ENCODE peak calls at places on chromosome 17, in nine cellular contexts. V is right atrium auricular region, P is thoracic aorta, Y is A673, T is psoas muscle, O is keratinocyte, Z is SK-N-SH, D is HCT116, E is heart right ventricle. K is an unnamed sample.
A peak's percentile ranks its signal among the peaks of the same experiment; 100 is the strongest.

GRCh38 chr17:67245073-67245693 is at the start of gene HELZ:
- DNase-seq in V (peak; percentile 62), P (no peak), Y (peak; percentile 87), T (peak; percentile 73), O (peak; percentile 62), Z (peak; percentile 98), D (peak; percentile 76), E (peak; percentile 81), K (no peak)

GRCh38 chr17:718075-718474 is 3.4 kb upstream of the VPS53 start:
- DNase-seq in V (no peak), P (no peak), Y (no peak), T (no peak), O (no peak), Z (no peak), D (no peak), E (no peak), K (no peak)

GRCh38 chr17:82458885-82459424 is 414 bp downstream of the NARF start:
- DNase-seq in V (no peak), P (no peak), Y (no peak), T (no peak), O (no peak), Z (peak; percentile 76), D (no peak), E (peak; percentile 35), K (no peak)

GRCh38 chr17:65015855-65016254 is 40.7 kb downstream of the GNA13 start:
- DNase-seq in V (no peak), P (no peak), Y (no peak), T (no peak), O (no peak), Z (no peak), D (no peak), E (no peak), K (no peak)

GRCh38 chr17:65013613-65014391 is 42.7 kb downstream of the GNA13 start:
- DNase-seq in V (no peak), P (no peak), Y (no peak), T (no peak), O (no peak), Z (no peak), D (peak; percentile 37), E (no peak), K (peak; percentile 70)

GRCh38 chr17:61361084-61361483 is 38.6 kb upstream of the TBX2 start:
- DNase-seq in V (no peak), P (no peak), Y (no peak), T (no peak), O (no peak), Z (no peak), D (no peak), E (no peak), K (no peak)

GRCh38 chr17:2366747-2367494 is 29.6 kb downstream of the SGSM2 start:
- DNase-seq in V (no peak), P (no peak), Y (no peak), T (no peak), O (no peak), Z (no peak), D (no peak), E (no peak), K (no peak)

GRCh38 chr17:78998311-78999055 is 11.1 kb downstream of the CANT1 start:
- DNase-seq in V (no peak), P (peak; percentile 42), Y (no peak), T (peak; percentile 59), O (no peak), Z (peak; percentile 96), D (no peak), E (peak; percentile 78), K (no peak)

GRCh38 chr17:2995362-2995761 is 68.0 kb downstream of the OR1D5 start:
- DNase-seq in V (no peak), P (no peak), Y (no peak), T (no peak), O (no peak), Z (no peak), D (no peak), E (no peak), K (no peak)

GRCh38 chr17:2755941-2756724 is 6.7 kb upstream of the CCDC92B start:
- DNase-seq in V (no peak), P (no peak), Y (no peak), T (no peak), O (no peak), Z (no peak), D (no peak), E (no peak), K (no peak)

GRCh38 chr17:74677558-74678466 is 34.9 kb downstream of the CD300LF start:
- DNase-seq in V (peak; percentile 72), P (no peak), Y (peak; percentile 27), T (peak; percentile 25), O (no peak), Z (peak; percentile 77), D (no peak), E (peak; percentile 38), K (no peak)

GRCh38 chr17:74493381-74493833 is 27.0 kb downstream of the CD300A start:
- DNase-seq in V (no peak), P (no peak), Y (peak; percentile 70), T (peak; percentile 61), O (no peak), Z (peak; percentile 81), D (peak; percentile 73), E (peak; percentile 65), K (no peak)

DNA sequence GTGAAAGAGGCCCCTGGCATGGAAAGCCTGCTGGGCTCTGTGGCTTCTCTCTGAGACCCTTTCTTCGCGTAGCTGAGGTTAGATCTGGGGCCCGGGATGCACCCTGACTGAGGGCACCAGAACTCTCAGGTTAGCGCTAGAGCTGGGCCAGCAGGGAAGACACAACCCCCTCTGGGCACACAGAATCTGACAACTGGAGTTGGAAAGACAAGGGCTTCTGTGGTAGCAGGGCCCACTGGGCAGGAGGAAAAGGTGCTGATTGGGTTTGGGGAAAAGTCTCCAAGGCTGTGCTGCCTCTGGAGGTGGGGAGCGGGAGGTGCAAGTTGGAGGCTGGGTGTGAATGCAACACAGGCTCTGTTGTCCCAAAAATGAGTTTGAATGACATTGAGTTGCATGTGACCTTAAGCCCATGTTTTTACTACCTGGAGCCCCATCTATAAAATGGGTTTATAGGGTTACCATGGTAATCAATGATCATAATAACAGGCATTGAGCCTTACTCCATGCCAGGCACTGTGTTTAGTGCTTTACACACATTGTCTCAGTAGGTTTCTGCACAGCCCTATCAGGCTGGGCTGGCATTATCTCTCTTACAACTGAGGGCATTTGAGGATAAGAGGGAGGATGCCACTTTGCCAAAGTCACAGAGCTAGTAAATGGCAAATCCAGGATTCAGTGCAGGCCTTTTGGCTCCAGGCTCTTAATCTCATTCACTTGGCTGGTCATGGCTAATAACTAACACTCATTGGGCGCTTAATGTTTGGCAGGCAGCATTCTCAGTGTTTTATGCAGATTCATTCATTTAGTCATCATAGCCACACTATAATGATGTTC is 9.5 kb upstream of the IGFBP4 start:
- DNase-seq in V (no peak), P (no peak), Y (no peak), T (no peak), O (no peak), Z (peak; percentile 58), D (no peak), E (no peak), K (no peak)
- TF ChIP-seq CTCF in V (peak; percentile 57), P (peak; percentile 38), Y (peak; percentile 47), T (peak; percentile 28), O (peak; percentile 78), Z (peak; percentile 59), D (peak; percentile 28), E (peak; percentile 48), K (peak; percentile 54)

GRCh38 chr17:8494021-8494420 is 58.3 kb downstream of the NDEL1 start:
- DNase-seq in V (no peak), P (no peak), Y (no peak), T (no peak), O (no peak), Z (no peak), D (no peak), E (no peak), K (no peak)

GRCh38 chr17:8496081-8496480 is 60.4 kb downstream of the NDEL1 start:
- DNase-seq in V (no peak), P (no peak), Y (no peak), T (no peak), O (no peak), Z (no peak), D (no peak), E (no peak), K (no peak)

GRCh38 chr17:8492121-8492520 is 56.4 kb downstream of the NDEL1 start:
- DNase-seq in V (no peak), P (no peak), Y (no peak), T (no peak), O (no peak), Z (no peak), D (no peak), E (no peak), K (no peak)

GRCh38 chr17:8490256-8491023 is 54.8 kb downstream of the NDEL1 start:
- DNase-seq in V (no peak), P (no peak), Y (no peak), T (no peak), O (no peak), Z (no peak), D (no peak), E (no peak), K (no peak)

DNA sequence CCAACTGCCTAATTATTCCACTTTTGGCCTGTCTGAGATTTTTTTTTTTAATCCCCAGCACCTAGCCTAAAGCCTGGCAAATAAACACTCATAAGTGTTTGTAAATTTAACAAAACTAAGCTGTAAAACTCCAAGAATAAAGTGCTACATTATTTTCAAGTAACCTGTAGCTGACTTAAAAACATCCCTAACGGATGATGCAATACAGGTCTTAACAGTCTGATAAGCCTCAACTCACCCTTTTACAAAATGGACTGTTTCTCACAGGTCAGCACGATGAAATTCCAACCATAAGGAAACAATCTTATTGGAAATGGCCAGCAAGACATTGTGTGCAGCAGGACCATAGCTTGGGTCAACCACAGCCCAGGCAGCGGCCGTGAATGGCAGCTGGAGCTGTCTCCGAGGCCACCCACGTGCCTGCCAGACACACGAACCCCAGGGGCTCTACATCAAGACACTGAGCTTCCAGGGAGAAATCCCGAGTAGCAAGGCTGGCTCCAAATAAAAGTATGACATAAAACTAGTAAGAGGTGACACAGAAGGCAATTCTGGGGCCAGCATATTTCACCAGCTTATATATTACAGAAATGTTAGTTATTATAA is 58.9 kb downstream of the NDEL1 start:
- DNase-seq in V (no peak), P (no peak), Y (no peak), T (no peak), O (no peak), Z (no peak), D (no peak), E (no peak), K (no peak)
- H3K36me3 ChIP-seq in V (peaks cover 94% of the 10 kb centered on the region), P (peaks cover 89% of the 10 kb centered on the region), Y (peaks cover 84% of the 10 kb centered on the region), T (peaks cover 30% of the 10 kb centered on the region), O (peaks cover 14% of the 10 kb centered on the region), Z (peaks cover 49% of the 10 kb centered on the region), D (peaks cover 8% of the 10 kb centered on the region), E (peaks cover 20% of the 10 kb centered on the region), K (no peaks in the 10 kb centered on the region)

GRCh38 chr17:36657763-36658490 is 56.5 kb downstream of the MRM1 start:
- DNase-seq in V (no peak), P (no peak), Y (peak; percentile 3), T (no peak), O (no peak), Z (peak; percentile 64), D (no peak), E (no peak), K (no peak)
- TF ChIP-seq CTCF in V (peak; percentile 16), P (no peak), Y (peak; percentile 28), T (no peak), O (no peak), Z (no peak), D (peak; percentile 25), E (peak; percentile 15), K (peak; percentile 60)

DNA sequence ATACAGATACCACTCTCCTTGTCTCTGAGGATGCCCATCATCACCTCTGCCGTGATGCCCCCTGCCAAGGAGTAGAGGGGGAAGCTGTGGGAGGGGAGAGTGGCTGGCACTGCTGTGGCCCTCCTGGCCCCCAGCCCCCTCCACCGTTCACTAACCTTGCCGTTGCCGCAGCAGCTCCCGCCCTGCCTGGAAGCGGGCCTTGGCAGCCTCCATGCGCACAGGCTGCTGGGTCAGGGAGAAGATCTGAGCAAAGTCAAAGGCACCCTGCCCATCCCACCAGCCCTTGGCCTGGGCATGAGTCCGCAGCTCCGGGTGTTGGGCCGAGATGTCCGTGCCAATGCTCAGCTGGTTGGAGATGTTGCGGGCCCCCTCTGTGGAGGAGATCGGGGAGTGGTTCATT is 2.4 kb downstream of the SCRN2 start:
- DNase-seq in V (no peak), P (no peak), Y (no peak), T (no peak), O (no peak), Z (no peak), D (no peak), E (no peak), K (no peak)
- H3K36me3 ChIP-seq in V (peaks cover 5% of the 10 kb centered on the region), P (no peaks in the 10 kb centered on the region), Y (no peaks in the 10 kb centered on the region), T (peaks cover 31% of the 10 kb centered on the region), O (no peaks in the 10 kb centered on the region), Z (no peaks in the 10 kb centered on the region), D (no peaks in the 10 kb centered on the region), E (no peaks in the 10 kb centered on the region), K (no peaks in the 10 kb centered on the region)